ENCODE peak calls at places on chromosomes 7 and 10, in nine cellular contexts. L is AG09309, S is GM23338, G is cardiac fibroblast, O is epithelial cell of proximal tubule, D is esophagus muscularis mucosa, V is heart left ventricle, T is gastrocnemius medialis, H is thoracic aorta. K is an unnamed sample.

GRCh38 chr10:91495402-91495801 is 85.3 kb downstream of the HECTD2 start:
- DNase-seq in L (no peak), G (no peak), V (no peak), T (no peak), S (no peak), H (no peak), O (no peak), D (no peak), K (no peak)

GRCh38 chr7:99128076-99128950 is 15.6 kb downstream of the SMURF1 start:
- DNase-seq in O (no peak), V (no peak), H (no peak), G (no peak), L (no peak), S (no peak), D (no peak), T (no peak), K (peak)

GRCh38 chr7:140079121-140079536 is 16.4 kb upstream of the PARP12 start:
- DNase-seq in L (no peak), O (no peak), V (no peak), D (no peak), G (peak), S (peak), T (peak), H (no peak), K (peak)

GRCh38 chr7:116197355-116197754 is 13.0 kb upstream of the TES start:
- DNase-seq in O (no peak), L (no peak), T (no peak), V (no peak), D (no peak), S (no peak), G (peak), H (no peak), K (no peak)

GRCh38 chr10:22609719-22610118 is 104.7 kb downstream of the PIP4K2A start:
- DNase-seq in S (no peak), G (no peak), T (no peak), H (no peak), V (no peak), D (no peak), L (no peak), O (no peak), K (no peak)

GRCh38 chr7:107856806-107857540 is 34.0 kb upstream of the DLD start:
- DNase-seq in V (no peak), T (no peak), D (no peak), G (no peak), H (no peak), S (no peak), L (no peak), O (no peak), K (no peak)

GRCh38 chr7:55545496-55545895 is 26.8 kb downstream of the VOPP1 start:
- DNase-seq in T (peak), G (peak), H (no peak), S (no peak), V (no peak), O (peak), D (no peak), L (no peak), K (peak)

GRCh38 chr10:71049994-71050393 is 161.6 kb upstream of the PCBD1 start:
- DNase-seq in G (no peak), D (no peak), H (no peak), V (no peak), S (no peak), T (no peak), L (no peak), O (no peak), K (no peak)

GRCh38 chr7:74379938-74380337 is 73.8 kb upstream of the GTF2IRD1 start:
- DNase-seq in G (no peak), D (no peak), S (no peak), V (no peak), O (no peak), T (no peak), L (no peak), H (no peak), K (no peak)

GRCh38 chr10:3873728-3874461 is 88.9 kb upstream of the KLF6 start:
- DNase-seq in L (no peak), H (no peak), D (no peak), T (no peak), O (no peak), V (no peak), G (peak), S (peak), K (no peak)

GRCh38 chr7:112089551-112089950 is 116.6 kb downstream of the DOCK4 start:
- DNase-seq in S (no peak), V (peak), D (no peak), G (no peak), T (no peak), H (no peak), O (no peak), L (no peak), K (no peak)

GRCh38 chr7:131071786-131072504 is 255.7 kb upstream of the MKLN1 start:
- DNase-seq in S (peak), T (no peak), V (peak), G (peak), H (no peak), L (no peak), D (no peak), O (no peak), K (peak)

GRCh38 chr10:131743190-131744151 is 157.3 kb upstream of the PPP2R2D start:
- DNase-seq in L (no peak), O (no peak), H (no peak), S (peak), T (no peak), V (peak), G (no peak), D (no peak), K (no peak)

GRCh38 chr10:88707429-88708110 is 1.5 kb downstream of the LIPK start:
- DNase-seq in O (peak), T (no peak), L (peak), V (no peak), S (no peak), D (no peak), G (peak), H (no peak), K (peak)

GRCh38 chr7:121071132-121071531 is 82.6 kb downstream of the CPED1 start:
- DNase-seq in S (no peak), O (no peak), V (no peak), T (no peak), L (no peak), G (no peak), D (no peak), H (no peak), K (no peak)

GRCh38 chr7:41219276-41219675 is 483.6 kb downstream of the INHBA start:
- DNase-seq in O (no peak), S (peak), V (no peak), T (no peak), G (peak), L (no peak), D (no peak), H (no peak), K (no peak)

GRCh38 chr7:127647636-127648035 is 4.4 kb upstream of the SND1 start:
- DNase-seq in T (no peak), S (no peak), H (no peak), V (no peak), G (no peak), O (no peak), L (no peak), D (no peak), K (no peak)

GRCh38 chr10:14698487-14699170 is 76.1 kb downstream of the FAM107B start:
- DNase-seq in D (no peak), T (no peak), S (no peak), O (peak), G (peak), H (no peak), V (no peak), L (peak), K (peak)

GRCh38 chr10:42991442-42992098 is 85.3 kb upstream of the RET start:
- DNase-seq in H (no peak), S (no peak), L (no peak), O (no peak), T (no peak), V (no peak), G (no peak), D (peak), K (no peak)

GRCh38 chr10:89053555-89053954 is 63.0 kb downstream of the FAS start:
- DNase-seq in D (no peak), L (no peak), V (peak), H (no peak), S (no peak), G (no peak), T (no peak), O (no peak), K (no peak)

GRCh38 chr10:34010891-34011290 is 676.4 kb upstream of the NRP1 start:
- DNase-seq in H (no peak), G (peak), D (no peak), S (no peak), O (no peak), L (peak), T (no peak), V (no peak), K (peak)

GRCh38 chr10:71773221-71773971 is at the start of gene VSIR:
- DNase-seq in G (peak), L (peak), O (no peak), V (peak), T (peak), S (peak), D (peak), H (peak), K (peak)

GRCh38 chr7:22696672-22697071 is 30.3 kb upstream of the IL6 start:
- DNase-seq in H (no peak), D (no peak), V (no peak), S (no peak), G (peak), L (no peak), O (no peak), T (no peak), K (peak)

GRCh38 chr10:8296090-8296741 is 241.7 kb downstream of the GATA3 start:
- DNase-seq in H (no peak), L (no peak), O (no peak), V (no peak), D (no peak), S (peak), G (no peak), T (no peak), K (peak)

GRCh38 chr7:42753322-42753721 is 158.5 kb downstream of the C7orf25 start:
- DNase-seq in V (no peak), T (no peak), O (no peak), L (no peak), G (no peak), H (no peak), S (no peak), D (no peak), K (no peak)

GRCh38 chr7:21365866-21366624 is 61.8 kb upstream of the SP4 start:
- DNase-seq in G (no peak), S (no peak), T (no peak), O (no peak), L (no peak), H (no peak), D (no peak), V (no peak), K (peak)

GRCh38 chr7:123974326-123974908 is 49.4 kb downstream of the SPAM1 start:
- DNase-seq in H (no peak), O (no peak), L (no peak), G (no peak), D (no peak), V (no peak), T (no peak), S (no peak), K (peak)

GRCh38 chr7:98802088-98802780 is 67.6 kb downstream of the TMEM130 start:
- DNase-seq in V (peak), O (peak), L (no peak), D (no peak), H (peak), S (peak), G (peak), T (no peak), K (no peak)

GRCh38 chr7:48376263-48376662 is 205.0 kb downstream of the ABCA13 start:
- DNase-seq in L (no peak), V (no peak), G (no peak), O (no peak), T (no peak), D (no peak), S (no peak), H (no peak), K (no peak)

GRCh38 chr10:1368772-1369171 is 312.6 kb downstream of the WDR37 start:
- DNase-seq in D (peak), S (peak), G (no peak), V (no peak), L (no peak), T (no peak), O (no peak), H (no peak), K (no peak)

GRCh38 chr7:39733881-39734571 is 110.7 kb downstream of the RALA start:
- DNase-seq in V (no peak), G (peak), S (peak), O (peak), H (no peak), L (no peak), T (no peak), D (no peak), K (peak)

GRCh38 chr7:25789701-25790240 is 362.2 kb upstream of the NFE2L3 start:
- DNase-seq in V (no peak), T (no peak), O (no peak), H (no peak), L (no peak), D (peak), S (no peak), G (no peak), K (no peak)

GRCh38 chr10:79320785-79321493 is 26.3 kb upstream of the PPIF start:
- DNase-seq in D (no peak), L (peak), S (no peak), H (no peak), G (peak), O (peak), V (no peak), T (no peak), K (peak)

GRCh38 chr10:12350167-12350872 is 973 bp downstream of the CAMK1D start:
- DNase-seq in O (no peak), V (peak), H (no peak), S (peak), T (no peak), L (no peak), D (no peak), G (peak), K (peak)

GRCh38 chr7:30920584-30921539 is 9.2 kb downstream of the AQP1 start:
- DNase-seq in S (no peak), V (peak), H (peak), D (no peak), O (no peak), T (no peak), G (peak), L (no peak), K (peak)

GRCh38 chr10:88966785-88967184 is 14.2 kb upstream of the ACTA2 start:
- DNase-seq in S (no peak), V (peak), H (no peak), D (no peak), G (no peak), O (no peak), T (no peak), L (no peak), K (no peak)

GRCh38 chr7:104794154-104794553 is 219.9 kb upstream of the KMT2E start:
- DNase-seq in L (no peak), G (no peak), O (no peak), V (no peak), D (no peak), T (no peak), H (no peak), S (no peak), K (peak)

GRCh38 chr7:106285801-106286492 is 1.2 kb upstream of the NAMPT start:
- DNase-seq in D (no peak), T (no peak), L (no peak), H (no peak), O (no peak), V (no peak), G (peak), S (no peak), K (no peak)

GRCh38 chr7:128946936-128947830 is 9.5 kb downstream of the IRF5 start:
- DNase-seq in G (no peak), O (no peak), H (no peak), V (no peak), T (no peak), S (peak), L (no peak), D (peak), K (no peak)
- TF ChIP-seq CTCF in G (peak), O (peak), H (no peak), V (no peak), T (no peak), S (peak), L (peak), D (no peak), K (peak)

GRCh38 chr10:93386496-93387369 is 95.4 kb downstream of the MYOF start:
- DNase-seq in L (no peak), S (no peak), O (no peak), H (no peak), D (peak), T (peak), G (peak), V (peak), K (no peak)
- H3K4me3 ChIP-seq in L (no peak), S (no peak), O (no peak), H (no peak), D (no peak), T (no peak), G (no peak), V (no peak), K (no peak)

GRCh38 chr7:2819954-2820397 is 24.1 kb downstream of the GNA12 start:
- DNase-seq in G (no peak), V (no peak), D (no peak), T (no peak), S (no peak), L (no peak), H (no peak), O (no peak), K (no peak)

GRCh38 chr7:2821842-2822507 is 22.1 kb downstream of the GNA12 start:
- DNase-seq in G (peak), L (peak), D (no peak), V (no peak), T (no peak), O (peak), S (no peak), H (no peak), K (peak)

GRCh38 chr7:2823124-2823523 is 21.0 kb downstream of the GNA12 start:
- DNase-seq in V (no peak), T (no peak), L (no peak), D (no peak), H (no peak), G (peak), O (no peak), S (no peak), K (no peak)

GRCh38 chr7:2820508-2820934 is 23.6 kb downstream of the GNA12 start:
- DNase-seq in G (peak), V (peak), D (no peak), O (peak), T (peak), L (peak), S (no peak), H (peak), K (peak)

DNA sequence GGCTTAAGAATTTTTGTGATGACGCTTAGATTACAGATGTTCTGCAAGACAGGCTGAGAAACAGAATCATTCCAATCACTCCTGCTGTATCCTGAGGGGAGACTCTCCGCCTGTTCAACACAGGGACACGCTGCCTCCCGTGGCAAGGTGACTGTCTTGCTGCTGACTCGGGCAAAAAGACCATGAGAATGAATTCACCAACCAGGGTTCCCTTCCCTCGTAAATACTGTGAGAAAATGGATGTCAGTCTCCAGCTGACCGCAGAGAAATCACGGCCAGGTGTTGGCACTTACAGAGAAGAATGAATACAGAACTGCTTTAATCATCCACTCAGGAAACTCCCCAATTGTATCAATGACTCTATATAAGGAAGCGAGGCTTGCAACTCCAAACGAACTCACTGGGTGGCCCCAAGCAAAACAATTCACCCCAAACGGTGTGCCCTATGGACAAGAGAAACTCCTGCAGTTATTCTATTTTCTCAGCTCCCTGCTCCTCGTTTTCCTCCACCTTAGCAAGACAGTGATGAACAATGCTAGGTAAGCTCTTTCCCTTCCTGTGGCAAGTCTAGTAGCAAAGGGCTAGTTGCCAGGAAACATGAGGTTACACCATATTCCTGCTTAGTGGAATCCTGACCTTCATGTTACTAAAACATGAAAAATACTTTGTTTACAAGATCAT is 22.8 kb downstream of the GNA12 start:
- DNase-seq in D (no peak), S (peak), H (no peak), L (peak), G (peak), O (peak), V (no peak), T (no peak), K (peak)
- TF ChIP-seq CTCF in D (no peak), S (peak), H (no peak), L (peak), G (peak), O (peak), V (no peak), T (no peak), K (no peak)

GRCh38 chr7:194257-194995 is 2.1 kb downstream of the FAM20C start:
- DNase-seq in L (no peak), S (peak), G (peak), H (no peak), D (no peak), V (no peak), T (peak), O (no peak), K (peak)

GRCh38 chr7:196283-196682 is 3.9 kb downstream of the FAM20C start:
- DNase-seq in G (no peak), D (no peak), H (no peak), O (no peak), V (no peak), S (no peak), T (no peak), L (no peak), K (no peak)

GRCh38 chr7:194996-195829 is 2.8 kb downstream of the FAM20C start:
- DNase-seq in G (peak), H (no peak), T (no peak), L (no peak), S (no peak), O (no peak), V (no peak), D (no peak), K (no peak)

GRCh38 chr7:196778-197321 is 4.5 kb downstream of the FAM20C start:
- DNase-seq in L (no peak), S (no peak), D (no peak), H (no peak), G (no peak), V (no peak), T (no peak), O (no peak), K (no peak)

GRCh38 chr7:195830-196128 is 3.4 kb downstream of the FAM20C start:
- DNase-seq in V (no peak), O (no peak), T (no peak), H (no peak), G (no peak), L (no peak), D (no peak), S (no peak), K (no peak)
- H3K4me3 ChIP-seq in V (no peak), O (peak), T (no peak), H (peak), G (no peak), L (peak), D (peak), S (no peak), K (no peak)

GRCh38 chr7:24722386-24723177 is 34.7 kb downstream of the GSDME start:
- DNase-seq in S (peak), V (no peak), D (peak), L (no peak), G (peak), T (no peak), O (no peak), H (no peak), K (peak)
- TF ChIP-seq CTCF in S (peak), V (no peak), D (no peak), L (peak), G (peak), T (no peak), O (peak), H (no peak), K (peak)

GRCh38 chr7:157503229-157503628 is 166.4 kb downstream of the DNAJB6 start:
- DNase-seq in G (no peak), V (no peak), D (no peak), T (no peak), H (no peak), L (no peak), O (no peak), S (no peak), K (no peak)
- H3K4me3 ChIP-seq in G (no peak), V (no peak), D (peak), T (peak), H (no peak), L (no peak), O (no peak), S (no peak), K (no peak)

K was measured in epithelial cell of esophagus.